ENCODE peak calls at places on chromosome 4, in ten cellular contexts. P is MM.1S; J is lower lobe of right lung; V is aorta; G is adipocyte; S is left ventricle myocardium inferior; O is effector memory CD4-positive, alpha-beta T cell; C is suprapubic skin; I is cardiac muscle cell; T is uterus. L is an unnamed sample.
A peak's percentile ranks its signal among the peaks of the same experiment; 100 is the strongest.

GRCh38 chr4:123449780-123450179 is 53.2 kb downstream of the SPRY1 start:
- DNase-seq in P (peak; percentile 77), J (no peak), V (no peak), S (no peak), O (no peak), T (no peak), G (no peak), C (no peak), I (no peak), L (no peak)

GRCh38 chr4:129839687-129840086 is 743.7 kb downstream of the C4orf33 start:
- DNase-seq in G (peak; percentile 47), O (no peak), T (no peak), V (no peak), P (no peak), C (no peak), S (no peak), I (no peak), J (no peak), L (no peak)

GRCh38 chr4:183915976-183916375 is 10.9 kb downstream of the STOX2 start:
- DNase-seq in P (no peak), S (no peak), I (no peak), G (no peak), C (no peak), O (no peak), J (no peak), T (no peak), V (no peak), L (peak; percentile 42)

GRCh38 chr4:10831727-10832408 is 147.3 kb upstream of the CLNK start:
- DNase-seq in V (no peak), J (no peak), G (no peak), S (no peak), O (no peak), T (no peak), P (no peak), C (no peak), I (no peak), L (no peak)

GRCh38 chr4:180674629-180675367 is 1568.4 kb upstream of the TENM3 start:
- DNase-seq in I (no peak), G (no peak), O (no peak), C (no peak), T (no peak), P (peak; percentile 95), J (no peak), V (no peak), S (no peak), L (no peak)

GRCh38 chr4:150515135-150515534 is 66.8 kb upstream of the MAB21L2 start:
- DNase-seq in O (no peak), C (no peak), G (peak; percentile 47), I (no peak), P (no peak), J (no peak), S (no peak), T (no peak), V (no peak), L (no peak)

GRCh38 chr4:47505666-47506065 is 20.6 kb downstream of the ATP10D start:
- DNase-seq in G (peak; percentile 58), I (no peak), J (no peak), V (no peak), C (no peak), T (no peak), S (no peak), P (no peak), O (no peak), L (no peak)

GRCh38 chr4:65658117-65658516 is 12.2 kb downstream of the EPHA5 start:
- DNase-seq in I (no peak), J (peak; percentile 16), O (no peak), V (no peak), T (no peak), G (no peak), P (no peak), C (no peak), S (no peak), L (no peak)

GRCh38 chr4:4865705-4866123 is 6.2 kb downstream of the MSX1 start:
- DNase-seq in G (no peak), I (no peak), V (no peak), S (no peak), C (no peak), O (no peak), J (no peak), P (no peak), T (no peak), L (no peak)

GRCh38 chr4:4866833-4867744 is 7.6 kb downstream of the MSX1 start:
- DNase-seq in G (no peak), T (peak; percentile 83), V (no peak), S (no peak), I (peak; percentile 72), P (no peak), C (no peak), J (no peak), O (no peak), L (no peak)

GRCh38 chr4:4866124-4866832 is 6.8 kb downstream of the MSX1 start:
- DNase-seq in S (no peak), P (no peak), C (no peak), J (no peak), V (no peak), T (no peak), O (no peak), G (no peak), I (peak; percentile 46), L (peak; percentile 94)

GRCh38 chr4:4864443-4864939 is 5.0 kb downstream of the MSX1 start:
- DNase-seq in I (no peak), O (no peak), T (no peak), P (no peak), C (no peak), J (no peak), G (no peak), S (no peak), V (no peak), L (no peak)

DNA sequence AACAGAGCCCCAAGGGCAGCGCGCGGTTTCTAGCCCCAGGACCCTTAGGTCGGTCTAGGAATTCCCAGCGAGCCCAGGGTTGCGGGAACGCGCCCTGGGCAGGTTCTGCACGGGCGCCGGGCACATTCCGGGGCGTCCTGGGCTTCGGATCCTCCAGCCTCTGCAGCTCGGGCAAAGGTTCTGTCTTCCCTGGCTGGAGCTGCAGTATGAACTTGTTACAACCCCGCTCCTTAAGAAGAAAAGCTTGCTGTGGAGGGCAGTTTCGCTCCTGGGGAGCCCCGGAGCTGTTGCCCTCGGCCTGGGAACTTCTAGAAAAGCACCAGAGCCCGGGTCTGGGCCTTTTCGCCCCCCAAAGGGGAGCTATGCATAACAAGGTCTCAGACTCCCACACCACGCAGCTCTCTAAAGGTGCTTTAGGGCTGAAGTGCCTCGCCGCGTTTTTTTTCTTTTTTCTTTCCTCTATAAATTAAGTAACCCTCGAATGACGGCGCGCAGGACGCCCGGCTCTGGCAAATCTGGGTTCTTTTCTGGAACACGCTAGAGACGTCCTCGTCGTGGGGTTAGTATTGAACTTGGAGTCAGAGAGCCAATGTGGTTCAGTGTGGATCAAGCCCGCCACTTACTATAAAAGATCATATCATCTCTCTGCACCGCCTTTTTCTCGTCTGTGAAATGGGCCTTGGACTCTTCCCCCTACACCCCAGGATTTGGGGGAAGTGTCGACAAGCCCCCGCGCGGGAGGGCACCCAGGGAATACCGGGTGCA is 5.7 kb downstream of the MSX1 start:
- DNase-seq in I (peak; percentile 23), G (no peak), P (no peak), J (no peak), V (no peak), S (no peak), O (no peak), T (no peak), C (no peak), L (no peak)
- H3K4me3 ChIP-seq in I (peak overlapping the region; percentile 30), G (peak overlapping the region; percentile 71), P (no peak overlapping the region), J (no peak overlapping the region), V (no peak overlapping the region), S (peak overlapping the region; percentile 57), O (no peak overlapping the region), T (no peak overlapping the region), C (peak overlapping the region; percentile 43), L (no peak overlapping the region)

DNA sequence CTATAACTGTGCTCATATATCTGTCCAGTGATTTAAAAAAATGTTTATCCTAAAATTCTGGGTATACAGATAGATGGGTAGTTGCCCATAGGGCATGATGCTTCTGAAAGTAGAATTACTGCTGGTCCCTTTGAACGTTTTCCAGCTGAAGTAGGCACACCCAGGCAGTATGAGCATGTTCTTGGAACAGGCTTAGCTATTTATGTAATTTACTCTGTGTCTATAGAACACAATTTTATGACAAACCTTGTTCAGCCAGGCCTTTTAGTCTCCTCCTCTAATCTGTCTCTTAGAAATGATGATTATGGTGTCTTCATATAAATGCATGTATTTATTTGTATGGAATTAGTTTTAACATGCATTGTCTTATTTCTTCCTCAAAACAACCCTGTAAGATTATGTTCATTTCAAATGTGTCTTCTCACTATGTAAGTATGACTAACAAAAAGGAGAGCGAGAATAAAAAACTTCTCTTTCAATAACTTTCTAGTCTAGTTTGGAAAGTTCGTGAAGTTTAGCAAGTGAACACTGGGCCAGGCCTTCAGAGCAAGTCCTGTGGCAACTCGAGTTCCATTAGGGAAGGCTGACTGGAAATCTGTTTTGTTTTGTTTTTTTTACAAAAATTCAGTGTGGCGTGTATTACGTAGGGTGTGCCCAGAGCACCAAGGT is 142.0 kb downstream of the AFF1 start:
- DNase-seq in J (no peak), T (no peak), C (no peak), I (no peak), O (no peak), V (no peak), P (no peak), G (peak; percentile 20), S (no peak), L (no peak)
- H3K4me1 ChIP-seq in J (peaks cover 92% of the 10 kb centered on the region), T (peaks cover 24% of the 10 kb centered on the region), C (peaks cover 91% of the 10 kb centered on the region), I (peaks cover 31% of the 10 kb centered on the region), O (peaks cover 14% of the 10 kb centered on the region), V (peaks cover 10% of the 10 kb centered on the region), P (peaks cover 9% of the 10 kb centered on the region), G (peaks cover 70% of the 10 kb centered on the region), S (peaks cover 97% of the 10 kb centered on the region), L (peaks cover 41% of the 10 kb centered on the region)

GRCh38 chr4:38671594-38671943 is 7.6 kb downstream of the KLF3 start:
- DNase-seq in C (no peak), S (no peak), I (no peak), V (no peak), G (no peak), J (no peak), T (no peak), O (no peak), P (no peak), L (no peak)
- H3K4me3 ChIP-seq in C (peak overlapping the region; percentile 29), S (peak overlapping the region; percentile 74), I (no peak overlapping the region), V (no peak overlapping the region), G (no peak overlapping the region), J (peak overlapping the region; percentile 23), T (no peak overlapping the region), O (no peak overlapping the region), P (peak overlapping the region; percentile 42), L (no peak overlapping the region)

GRCh38 chr4:78040431-78040830 is 16.7 kb upstream of the FRAS1 start:
- DNase-seq in O (no peak), C (no peak), P (no peak), S (no peak), G (no peak), V (no peak), T (no peak), I (no peak), J (no peak), L (no peak)

GRCh38 chr4:78032929-78033328 is 24.2 kb upstream of the FRAS1 start:
- DNase-seq in S (no peak), J (no peak), T (no peak), P (no peak), V (no peak), O (no peak), C (no peak), G (no peak), I (no peak), L (no peak)

GRCh38 chr4:78039678-78040077 is 17.4 kb upstream of the FRAS1 start:
- DNase-seq in G (no peak), P (no peak), I (no peak), S (no peak), J (no peak), C (no peak), V (no peak), O (no peak), T (no peak), L (no peak)

GRCh38 chr4:78033859-78034258 is 23.3 kb upstream of the FRAS1 start:
- DNase-seq in P (no peak), S (no peak), G (no peak), J (no peak), I (no peak), V (no peak), O (no peak), C (no peak), T (no peak), L (no peak)

GRCh38 chr4:78038704-78039103 is 18.4 kb upstream of the FRAS1 start:
- DNase-seq in G (no peak), V (no peak), P (no peak), T (no peak), O (no peak), C (no peak), S (no peak), J (no peak), I (no peak), L (no peak)
- H3K4me1 ChIP-seq in G (no peaks in the 10 kb centered on the region), V (no peaks in the 10 kb centered on the region), P (no peaks in the 10 kb centered on the region), T (no peaks in the 10 kb centered on the region), O (no peaks in the 10 kb centered on the region), C (no peaks in the 10 kb centered on the region), S (no peaks in the 10 kb centered on the region), J (no peaks in the 10 kb centered on the region), I (no peaks in the 10 kb centered on the region), L (no peaks in the 10 kb centered on the region)